ENCODE peak calls at places on chromosome 13, in five cellular contexts. B is HepG2, Q is NCI-H1105 treated with DMSO at 0.1 percent for 48 hours, X is non-pigmented ciliary epithelial cell, J is dermis blood vessel endothelial cell. N is an unnamed sample.

GRCh38 chr13:61833228-61833627 is 417.6 kb upstream of the PCDH20 start:
- DNase-seq in X (no peak), Q (no peak), J (no peak), B (no peak), N (no peak)

GRCh38 chr13:73140804-73141203 is 82.0 kb downstream of the KLF5 start:
- DNase-seq in Q (no peak), J (no peak), B (no peak), X (no peak), N (no peak)

GRCh38 chr13:99218969-99219368 is 18.3 kb downstream of the UBAC2 start:
- DNase-seq in B (no peak), Q (no peak), J (no peak), X (no peak), N (peak)

GRCh38 chr13:39266426-39266825 is 228.2 kb downstream of the NHLRC3 start:
- DNase-seq in Q (no peak), J (peak), B (no peak), X (no peak), N (no peak)

GRCh38 chr13:73299787-73300186 is 241.0 kb downstream of the KLF5 start:
- DNase-seq in J (no peak), X (no peak), B (no peak), Q (no peak), N (no peak)

GRCh38 chr13:64688893-64689677 is 2541.1 kb downstream of the PCDH9 start:
- DNase-seq in Q (no peak), J (no peak), B (no peak), X (no peak), N (no peak)

GRCh38 chr13:65336106-65336603 is 1894.0 kb downstream of the PCDH9 start:
- DNase-seq in J (no peak), B (no peak), Q (no peak), X (no peak), N (no peak)

GRCh38 chr13:95754069-95754468 is 77.1 kb downstream of the DNAJC3 start:
- DNase-seq in J (no peak), X (no peak), Q (no peak), B (no peak), N (no peak)

GRCh38 chr13:77337159-77337558 is 10.3 kb upstream of the MYCBP2 start:
- DNase-seq in Q (no peak), B (no peak), X (no peak), J (no peak), N (no peak)

GRCh38 chr13:102948006-102948405 is 102.2 kb downstream of the ERCC5 start:
- DNase-seq in J (no peak), X (no peak), Q (peak), B (no peak), N (no peak)